ENCODE peak calls at places on chromosomes 7 and 10, in four cellular contexts. G is HepG2, L is GM12878, I is K562. K is an unnamed sample.

GRCh38 chr10:133056001-133056400 is 31.7 kb upstream of the ADGRA1 start:
- DNase-seq in I (no peak), L (no peak), G (no peak), K (no peak)

GRCh38 chr7:51357821-51358220 is 41.2 kb upstream of the COBL start:
- DNase-seq in I (no peak), G (no peak), L (no peak), K (no peak)

GRCh38 chr7:47581821-47582747 is at the start of gene TNS3:
- DNase-seq in L (no peak), G (no peak), I (no peak), K (peak; percentile 68)

GRCh38 chr7:32500922-32501341 is 5.6 kb downstream of the AVL9 start:
- DNase-seq in I (no peak), G (no peak), L (no peak), K (no peak)

GRCh38 chr10:30818854-30819253 is 189.3 kb upstream of the LYZL2 start:
- DNase-seq in I (no peak), L (no peak), G (no peak), K (no peak)

GRCh38 chr10:63972949-63973827 is 452.0 kb downstream of the REEP3 start:
- DNase-seq in L (no peak), I (no peak), G (no peak), K (peak; percentile 20)

GRCh38 chr10:34171957-34172527 is 643.1 kb downstream of the PARD3 start:
- DNase-seq in I (no peak), L (no peak), G (no peak), K (no peak)

GRCh38 chr10:61845196-61845949 is 56.1 kb upstream of the ARID5B start:
- DNase-seq in G (no peak), I (peak; percentile 26), L (no peak), K (no peak)

GRCh38 chr10:20855398-20856038 is 41.6 kb downstream of the NEBL start:
- DNase-seq in L (no peak), G (peak; percentile 28), I (no peak), K (no peak)

GRCh38 chr10:128286413-128287097 is 160.3 kb upstream of the MKI67 start:
- DNase-seq in G (no peak), I (no peak), L (no peak), K (peak; percentile 66)

GRCh38 chr7:46583606-46584005 is 662.5 kb upstream of the IGFBP3 start:
- DNase-seq in I (no peak), L (no peak), G (no peak), K (no peak)

GRCh38 chr7:44375926-44376342 is 50.5 kb upstream of the CAMK2B start:
- DNase-seq in L (no peak), I (no peak), G (no peak), K (no peak)

GRCh38 chr10:63671317-63671937 is 150.2 kb downstream of the REEP3 start:
- DNase-seq in L (no peak), I (no peak), G (no peak), K (no peak)

GRCh38 chr10:127017406-127018297 is 112.4 kb downstream of the DOCK1 start:
- DNase-seq in I (no peak), G (no peak), L (no peak), K (no peak)

GRCh38 chr7:106283831-106284515 is 810 bp downstream of the NAMPT start:
- DNase-seq in G (peak; percentile 8), I (peak; percentile 59), L (no peak), K (no peak)

DNA sequence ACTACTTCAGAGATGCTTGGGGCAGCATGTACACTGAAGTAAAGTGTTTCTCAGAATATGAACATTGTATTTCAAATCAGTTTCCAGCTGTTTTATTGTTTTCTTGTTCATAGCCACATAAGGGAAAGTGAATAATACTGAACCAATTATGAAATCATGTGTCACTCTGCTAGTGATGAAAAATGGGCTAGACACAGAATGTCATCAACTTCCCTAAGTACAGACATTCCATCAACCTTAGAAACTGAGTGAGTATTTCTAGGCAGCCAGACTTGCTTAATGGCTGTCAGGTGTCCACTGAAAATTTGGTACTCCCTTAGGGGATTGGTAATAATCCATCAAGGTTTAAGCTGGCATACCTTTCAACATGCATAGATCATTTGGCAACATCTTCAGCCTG is 603.6 kb downstream of the ARL4A start:
- DNase-seq in L (no peak), I (no peak), G (no peak), K (no peak)
- TF ChIP-seq ATF3 in L (no peak), I (no peak), G (no peak), K (no peak)

GRCh38 chr10:71083457-71083975 is 128.9 kb upstream of the UNC5B start:
- DNase-seq in G (no peak), L (no peak), I (no peak), K (peak; percentile 5)

GRCh38 chr10:71082930-71083329 is 129.4 kb upstream of the UNC5B start:
- DNase-seq in G (no peak), L (no peak), I (no peak), K (no peak)

GRCh38 chr10:71085689-71086438 is 126.5 kb upstream of the UNC5B start:
- DNase-seq in L (no peak), I (peak; percentile 7), G (no peak), K (peak; percentile 17)

GRCh38 chr10:71084818-71085126 is 127.6 kb upstream of the UNC5B start:
- DNase-seq in I (no peak), L (no peak), G (no peak), K (no peak)

GRCh38 chr10:71084061-71084817 is 128.1 kb upstream of the UNC5B start:
- DNase-seq in I (no peak), L (no peak), G (no peak), K (peak; percentile 5)
- TF ChIP-seq CREM in I (no peak), L (no peak), G (no peak), K (no peak)

DNA sequence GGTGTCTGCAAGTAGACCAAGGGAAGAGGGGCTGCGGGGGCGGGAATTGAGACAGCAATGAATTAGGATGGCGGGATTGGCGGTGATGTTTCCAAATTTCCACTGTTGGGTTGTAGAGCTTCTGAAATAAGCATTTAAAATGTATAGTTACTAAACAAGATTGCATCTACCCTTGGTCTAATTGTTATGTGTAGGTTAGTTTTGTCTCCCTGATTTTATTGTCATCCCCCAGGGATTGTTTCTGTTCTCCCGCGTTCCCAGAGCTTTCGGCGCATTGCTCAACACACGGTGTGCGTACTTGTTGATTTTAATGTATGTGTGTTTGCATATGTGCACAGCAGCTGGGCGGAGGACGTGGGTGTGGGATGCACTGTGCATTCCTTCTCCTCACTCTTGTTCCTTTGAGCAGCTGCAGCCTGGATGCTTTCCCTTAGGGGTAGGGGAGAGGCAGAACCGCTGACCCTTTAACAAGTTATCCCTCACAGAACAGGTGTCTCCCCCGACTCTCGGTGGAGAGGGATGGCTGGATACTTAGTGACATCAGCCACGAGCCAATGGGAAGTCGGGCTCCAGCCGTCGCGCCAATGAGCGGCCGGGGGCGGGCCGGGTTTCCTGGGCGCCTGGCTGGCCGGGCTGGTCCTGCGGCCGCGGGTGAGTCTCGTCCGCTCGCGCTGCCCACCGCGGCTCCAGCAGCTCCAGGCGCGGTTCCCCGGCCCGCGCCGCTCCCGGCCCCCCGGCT is at the start of gene TSPAN33:
- DNase-seq in L (no peak), I (peak; percentile 88), G (peak; percentile 66), K (peak; percentile 88)
- TF ChIP-seq ATF3 in L (no peak), I (no peak), G (no peak), K (no peak)

GRCh38 chr7:7696458-7697119 is 21.8 kb downstream of the RPA3 start:
- DNase-seq in I (no peak), L (no peak), G (peak; percentile 43), K (no peak)
- TF ChIP-seq CREM in I (no peak), L (no peak), G (no peak), K (no peak)

K was measured in WTC11.